ENCODE peak calls at places on chromosomes 6 and 20, in seven cellular contexts. One of them, this sample, is unnamed.

GRCh38 chr20:41101660-41102059 is 35.7 kb upstream of the PLCG1 start:
- DNase-seq in RWPE1: no peak
- DNase-seq in H4: no peak
- DNase-seq in M059J: no peak
- DNase-seq in DMS79: no peak
- DNase-seq in NCI-H1048: no peak
- DNase-seq in stimulated activated naive CD8-positive, alpha-beta T cell treated with anti-CD3 and anti-CD28 coated beads, Interleukin-15, Interleukin-2, amounts not matched to agents 100 U/mL and 50 U/mL, for 24 hours: no peak
- DNase-seq in this sample: no peak

GRCh38 chr6:111759836-111760785 is 113.1 kb downstream of the FYN start:
- DNase-seq in stimulated activated naive CD8-positive, alpha-beta T cell treated with anti-CD3 and anti-CD28 coated beads, Interleukin-15, Interleukin-2, amounts not matched to agents 100 U/mL and 50 U/mL, for 24 hours: peak; percentile 38
- DNase-seq in RWPE1: no peak
- DNase-seq in M059J: no peak
- DNase-seq in NCI-H1048: no peak
- DNase-seq in DMS79: no peak
- DNase-seq in H4: no peak
- DNase-seq in this sample: no peak

GRCh38 chr6:148423601-148424270 is 81.1 kb downstream of the SASH1 start:
- DNase-seq in H4: no peak
- DNase-seq in stimulated activated naive CD8-positive, alpha-beta T cell treated with anti-CD3 and anti-CD28 coated beads, Interleukin-15, Interleukin-2, amounts not matched to agents 100 U/mL and 50 U/mL, for 24 hours: no peak
- DNase-seq in RWPE1: no peak
- DNase-seq in M059J: no peak
- DNase-seq in DMS79: no peak
- DNase-seq in NCI-H1048: no peak
- DNase-seq in this sample: no peak

GRCh38 chr6:168107191-168107940 is 28.4 kb upstream of the FRMD1 start:
- DNase-seq in NCI-H1048: peak; percentile 7
- DNase-seq in RWPE1: no peak
- DNase-seq in DMS79: peak; percentile 28
- DNase-seq in M059J: no peak
- DNase-seq in H4: no peak
- DNase-seq in stimulated activated naive CD8-positive, alpha-beta T cell treated with anti-CD3 and anti-CD28 coated beads, Interleukin-15, Interleukin-2, amounts not matched to agents 100 U/mL and 50 U/mL, for 24 hours: no peak
- DNase-seq in this sample: no peak

GRCh38 chr6:148347076-148348054 is 4.7 kb downstream of the SASH1 start:
- DNase-seq in RWPE1: no peak
- DNase-seq in NCI-H1048: no peak
- DNase-seq in stimulated activated naive CD8-positive, alpha-beta T cell treated with anti-CD3 and anti-CD28 coated beads, Interleukin-15, Interleukin-2, amounts not matched to agents 100 U/mL and 50 U/mL, for 24 hours: no peak
- DNase-seq in DMS79: no peak
- DNase-seq in M059J: no peak
- DNase-seq in H4: no peak
- DNase-seq in this sample: no peak

GRCh38 chr6:157538163-157538562 is 157.2 kb downstream of the ZDHHC14 start:
- DNase-seq in RWPE1: no peak
- DNase-seq in DMS79: no peak
- DNase-seq in H4: no peak
- DNase-seq in NCI-H1048: no peak
- DNase-seq in M059J: no peak
- DNase-seq in stimulated activated naive CD8-positive, alpha-beta T cell treated with anti-CD3 and anti-CD28 coated beads, Interleukin-15, Interleukin-2, amounts not matched to agents 100 U/mL and 50 U/mL, for 24 hours: no peak
- DNase-seq in this sample: no peak

GRCh38 chr20:50625986-50626677 is 65.2 kb downstream of the RIPOR3 start:
- DNase-seq in DMS79: no peak
- DNase-seq in NCI-H1048: no peak
- DNase-seq in RWPE1: no peak
- DNase-seq in H4: peak; percentile 46
- DNase-seq in M059J: peak; percentile 47
- DNase-seq in stimulated activated naive CD8-positive, alpha-beta T cell treated with anti-CD3 and anti-CD28 coated beads, Interleukin-15, Interleukin-2, amounts not matched to agents 100 U/mL and 50 U/mL, for 24 hours: peak; percentile 43
- DNase-seq in this sample: peak; percentile 16

GRCh38 chr6:113879186-113880096 is 22.3 kb downstream of the MARCKS start:
- DNase-seq in M059J: peak; percentile 86
- DNase-seq in stimulated activated naive CD8-positive, alpha-beta T cell treated with anti-CD3 and anti-CD28 coated beads, Interleukin-15, Interleukin-2, amounts not matched to agents 100 U/mL and 50 U/mL, for 24 hours: peak; percentile 6
- DNase-seq in NCI-H1048: peak; percentile 12
- DNase-seq in RWPE1: peak; percentile 73
- DNase-seq in H4: peak; percentile 73
- DNase-seq in DMS79: peak; percentile 62
- DNase-seq in this sample: peak; percentile 81

GRCh38 chr6:165580139-165580538 is 82.9 kb downstream of the PDE10A start:
- DNase-seq in RWPE1: no peak
- DNase-seq in M059J: no peak
- DNase-seq in NCI-H1048: no peak
- DNase-seq in DMS79: no peak
- DNase-seq in stimulated activated naive CD8-positive, alpha-beta T cell treated with anti-CD3 and anti-CD28 coated beads, Interleukin-15, Interleukin-2, amounts not matched to agents 100 U/mL and 50 U/mL, for 24 hours: no peak
- DNase-seq in H4: no peak
- DNase-seq in this sample: peak; percentile 47

GRCh38 chr6:159074866-159075265 is 30.1 kb upstream of the TAGAP start:
- DNase-seq in M059J: no peak
- DNase-seq in DMS79: no peak
- DNase-seq in stimulated activated naive CD8-positive, alpha-beta T cell treated with anti-CD3 and anti-CD28 coated beads, Interleukin-15, Interleukin-2, amounts not matched to agents 100 U/mL and 50 U/mL, for 24 hours: no peak
- DNase-seq in RWPE1: no peak
- DNase-seq in H4: no peak
- DNase-seq in NCI-H1048: no peak
- DNase-seq in this sample: no peak

GRCh38 chr6:106488494-106489369 is 128.2 kb downstream of the CRYBG1 start:
- DNase-seq in NCI-H1048: no peak
- DNase-seq in DMS79: no peak
- DNase-seq in H4: no peak
- DNase-seq in RWPE1: no peak
- DNase-seq in stimulated activated naive CD8-positive, alpha-beta T cell treated with anti-CD3 and anti-CD28 coated beads, Interleukin-15, Interleukin-2, amounts not matched to agents 100 U/mL and 50 U/mL, for 24 hours: no peak
- DNase-seq in M059J: peak; percentile 49
- DNase-seq in this sample: peak; percentile 29

GRCh38 chr6:132764370-132764769 is 6.7 kb upstream of the VNN2 start:
- DNase-seq in M059J: peak; percentile 95
- DNase-seq in RWPE1: peak; percentile 73
- DNase-seq in H4: peak; percentile 47
- DNase-seq in stimulated activated naive CD8-positive, alpha-beta T cell treated with anti-CD3 and anti-CD28 coated beads, Interleukin-15, Interleukin-2, amounts not matched to agents 100 U/mL and 50 U/mL, for 24 hours: no peak
- DNase-seq in DMS79: no peak
- DNase-seq in NCI-H1048: no peak
- DNase-seq in this sample: peak; percentile 97

GRCh38 chr6:79601020-79601609 is 30.0 kb upstream of the SH3BGRL2 start:
- DNase-seq in RWPE1: no peak
- DNase-seq in DMS79: no peak
- DNase-seq in H4: peak; percentile 74
- DNase-seq in NCI-H1048: no peak
- DNase-seq in stimulated activated naive CD8-positive, alpha-beta T cell treated with anti-CD3 and anti-CD28 coated beads, Interleukin-15, Interleukin-2, amounts not matched to agents 100 U/mL and 50 U/mL, for 24 hours: no peak
- DNase-seq in M059J: peak; percentile 89
- DNase-seq in this sample: peak; percentile 77

GRCh38 chr6:80223743-80224212 is 117.3 kb downstream of the BCKDHB start:
- DNase-seq in DMS79: no peak
- DNase-seq in stimulated activated naive CD8-positive, alpha-beta T cell treated with anti-CD3 and anti-CD28 coated beads, Interleukin-15, Interleukin-2, amounts not matched to agents 100 U/mL and 50 U/mL, for 24 hours: no peak
- DNase-seq in NCI-H1048: no peak
- DNase-seq in M059J: peak; percentile 7
- DNase-seq in H4: no peak
- DNase-seq in RWPE1: no peak
- DNase-seq in this sample: no peak

GRCh38 chr6:134316733-134317431 is 1.0 kb downstream of the SGK1 start:
- DNase-seq in M059J: no peak
- DNase-seq in DMS79: peak; percentile 25
- DNase-seq in NCI-H1048: no peak
- DNase-seq in stimulated activated naive CD8-positive, alpha-beta T cell treated with anti-CD3 and anti-CD28 coated beads, Interleukin-15, Interleukin-2, amounts not matched to agents 100 U/mL and 50 U/mL, for 24 hours: no peak
- DNase-seq in H4: no peak
- DNase-seq in RWPE1: no peak
- DNase-seq in this sample: no peak

GRCh38 chr6:147950623-147950987 is 392.0 kb upstream of the SASH1 start:
- DNase-seq in stimulated activated naive CD8-positive, alpha-beta T cell treated with anti-CD3 and anti-CD28 coated beads, Interleukin-15, Interleukin-2, amounts not matched to agents 100 U/mL and 50 U/mL, for 24 hours: no peak
- DNase-seq in NCI-H1048: no peak
- DNase-seq in M059J: peak; percentile 28
- DNase-seq in H4: no peak
- DNase-seq in RWPE1: no peak
- DNase-seq in DMS79: no peak
- DNase-seq in this sample: peak; percentile 27

GRCh38 chr6:25202505-25202904 is 76.7 kb upstream of the CARMIL1 start:
- DNase-seq in DMS79: no peak
- DNase-seq in H4: no peak
- DNase-seq in stimulated activated naive CD8-positive, alpha-beta T cell treated with anti-CD3 and anti-CD28 coated beads, Interleukin-15, Interleukin-2, amounts not matched to agents 100 U/mL and 50 U/mL, for 24 hours: no peak
- DNase-seq in M059J: peak; percentile 76
- DNase-seq in RWPE1: no peak
- DNase-seq in NCI-H1048: no peak
- DNase-seq in this sample: peak; percentile 49

GRCh38 chr6:105484238-105485161 is 81.6 kb upstream of the PREP start:
- DNase-seq in RWPE1: peak; percentile 38
- DNase-seq in NCI-H1048: no peak
- DNase-seq in stimulated activated naive CD8-positive, alpha-beta T cell treated with anti-CD3 and anti-CD28 coated beads, Interleukin-15, Interleukin-2, amounts not matched to agents 100 U/mL and 50 U/mL, for 24 hours: no peak
- DNase-seq in M059J: peak; percentile 81
- DNase-seq in DMS79: peak; percentile 1
- DNase-seq in H4: no peak
- DNase-seq in this sample: peak; percentile 62

GRCh38 chr6:37882724-37883413 is 63.3 kb downstream of the ZFAND3 start:
- DNase-seq in M059J: peak; percentile 88
- DNase-seq in H4: peak; percentile 81
- DNase-seq in RWPE1: no peak
- DNase-seq in stimulated activated naive CD8-positive, alpha-beta T cell treated with anti-CD3 and anti-CD28 coated beads, Interleukin-15, Interleukin-2, amounts not matched to agents 100 U/mL and 50 U/mL, for 24 hours: no peak
- DNase-seq in DMS79: no peak
- DNase-seq in NCI-H1048: no peak
- DNase-seq in this sample: no peak

GRCh38 chr20:24580006-24580405 is 110.6 kb downstream of the SYNDIG1 start:
- DNase-seq in NCI-H1048: no peak
- DNase-seq in stimulated activated naive CD8-positive, alpha-beta T cell treated with anti-CD3 and anti-CD28 coated beads, Interleukin-15, Interleukin-2, amounts not matched to agents 100 U/mL and 50 U/mL, for 24 hours: no peak
- DNase-seq in DMS79: no peak
- DNase-seq in H4: no peak
- DNase-seq in M059J: no peak
- DNase-seq in RWPE1: no peak
- DNase-seq in this sample: no peak

GRCh38 chr6:125871365-125871764 is 80.6 kb downstream of the NCOA7 start:
- DNase-seq in M059J: peak; percentile 61
- DNase-seq in H4: no peak
- DNase-seq in NCI-H1048: no peak
- DNase-seq in stimulated activated naive CD8-positive, alpha-beta T cell treated with anti-CD3 and anti-CD28 coated beads, Interleukin-15, Interleukin-2, amounts not matched to agents 100 U/mL and 50 U/mL, for 24 hours: no peak
- DNase-seq in DMS79: peak; percentile 63
- DNase-seq in RWPE1: no peak
- DNase-seq in this sample: peak; percentile 44

GRCh38 chr6:111709615-111710398 is 104.1 kb upstream of the TRAF3IP2 start:
- DNase-seq in RWPE1: peak; percentile 89
- DNase-seq in H4: peak; percentile 35
- DNase-seq in DMS79: peak; percentile 28
- DNase-seq in M059J: peak; percentile 73
- DNase-seq in stimulated activated naive CD8-positive, alpha-beta T cell treated with anti-CD3 and anti-CD28 coated beads, Interleukin-15, Interleukin-2, amounts not matched to agents 100 U/mL and 50 U/mL, for 24 hours: peak; percentile 52
- DNase-seq in NCI-H1048: peak; percentile 5
- DNase-seq in this sample: peak; percentile 64

GRCh38 chr6:41630069-41630468 is 8.2 kb upstream of the MDFI start:
- DNase-seq in RWPE1: no peak
- DNase-seq in DMS79: no peak
- DNase-seq in NCI-H1048: no peak
- DNase-seq in M059J: peak; percentile 27
- DNase-seq in H4: no peak
- DNase-seq in stimulated activated naive CD8-positive, alpha-beta T cell treated with anti-CD3 and anti-CD28 coated beads, Interleukin-15, Interleukin-2, amounts not matched to agents 100 U/mL and 50 U/mL, for 24 hours: no peak
- DNase-seq in this sample: no peak

GRCh38 chr6:158040051-158040803 is 58.6 kb downstream of the SYNJ2 start:
- DNase-seq in H4: peak; percentile 88
- DNase-seq in RWPE1: peak; percentile 75
- DNase-seq in M059J: peak; percentile 100
- DNase-seq in DMS79: no peak
- DNase-seq in NCI-H1048: no peak
- DNase-seq in stimulated activated naive CD8-positive, alpha-beta T cell treated with anti-CD3 and anti-CD28 coated beads, Interleukin-15, Interleukin-2, amounts not matched to agents 100 U/mL and 50 U/mL, for 24 hours: peak; percentile 32
- DNase-seq in this sample: peak; percentile 84

GRCh38 chr6:11609324-11610071 is 71.9 kb downstream of the TMEM170B start:
- DNase-seq in H4: peak; percentile 93
- DNase-seq in NCI-H1048: no peak
- DNase-seq in DMS79: no peak
- DNase-seq in M059J: peak; percentile 100
- DNase-seq in stimulated activated naive CD8-positive, alpha-beta T cell treated with anti-CD3 and anti-CD28 coated beads, Interleukin-15, Interleukin-2, amounts not matched to agents 100 U/mL and 50 U/mL, for 24 hours: no peak
- DNase-seq in RWPE1: no peak
- DNase-seq in this sample: no peak

GRCh38 chr6:66496659-66497058 is 789.6 kb upstream of the EYS start:
- DNase-seq in H4: peak; percentile 63
- DNase-seq in RWPE1: peak; percentile 13
- DNase-seq in DMS79: no peak
- DNase-seq in M059J: peak; percentile 40
- DNase-seq in NCI-H1048: no peak
- DNase-seq in stimulated activated naive CD8-positive, alpha-beta T cell treated with anti-CD3 and anti-CD28 coated beads, Interleukin-15, Interleukin-2, amounts not matched to agents 100 U/mL and 50 U/mL, for 24 hours: no peak
- DNase-seq in this sample: peak; percentile 14

GRCh38 chr20:13426870-13427269 is 205.8 kb downstream of the ISM1 start:
- DNase-seq in M059J: no peak
- DNase-seq in H4: peak; percentile 34
- DNase-seq in NCI-H1048: no peak
- DNase-seq in RWPE1: no peak
- DNase-seq in DMS79: no peak
- DNase-seq in stimulated activated naive CD8-positive, alpha-beta T cell treated with anti-CD3 and anti-CD28 coated beads, Interleukin-15, Interleukin-2, amounts not matched to agents 100 U/mL and 50 U/mL, for 24 hours: no peak
- DNase-seq in this sample: no peak

GRCh38 chr20:63977392-63978276 is 1.8 kb downstream of the SAMD10 start:
- DNase-seq in H4: no peak
- DNase-seq in NCI-H1048: no peak
- DNase-seq in M059J: peak; percentile 89
- DNase-seq in DMS79: no peak
- DNase-seq in RWPE1: peak; percentile 75
- DNase-seq in stimulated activated naive CD8-positive, alpha-beta T cell treated with anti-CD3 and anti-CD28 coated beads, Interleukin-15, Interleukin-2, amounts not matched to agents 100 U/mL and 50 U/mL, for 24 hours: peak; percentile 70
- DNase-seq in this sample: peak; percentile 73

GRCh38 chr20:36854343-36855240 is 21.3 kb upstream of the TLDC2 start:
- DNase-seq in DMS79: no peak
- DNase-seq in H4: no peak
- DNase-seq in RWPE1: peak; percentile 75
- DNase-seq in M059J: peak; percentile 66
- DNase-seq in stimulated activated naive CD8-positive, alpha-beta T cell treated with anti-CD3 and anti-CD28 coated beads, Interleukin-15, Interleukin-2, amounts not matched to agents 100 U/mL and 50 U/mL, for 24 hours: no peak
- DNase-seq in NCI-H1048: no peak
- DNase-seq in this sample: peak; percentile 59

GRCh38 chr20:52004720-52005119 is 186.9 kb downstream of the ZFP64 start:
- DNase-seq in DMS79: no peak
- DNase-seq in RWPE1: no peak
- DNase-seq in H4: no peak
- DNase-seq in stimulated activated naive CD8-positive, alpha-beta T cell treated with anti-CD3 and anti-CD28 coated beads, Interleukin-15, Interleukin-2, amounts not matched to agents 100 U/mL and 50 U/mL, for 24 hours: no peak
- DNase-seq in NCI-H1048: no peak
- DNase-seq in M059J: no peak
- DNase-seq in this sample: peak; percentile 19

GRCh38 chr6:25601797-25602679 is 50.0 kb upstream of the SCGN start:
- DNase-seq in stimulated activated naive CD8-positive, alpha-beta T cell treated with anti-CD3 and anti-CD28 coated beads, Interleukin-15, Interleukin-2, amounts not matched to agents 100 U/mL and 50 U/mL, for 24 hours: no peak
- DNase-seq in M059J: peak; percentile 65
- DNase-seq in DMS79: no peak
- DNase-seq in NCI-H1048: no peak
- DNase-seq in H4: peak; percentile 35
- DNase-seq in RWPE1: peak; percentile 36
- DNase-seq in this sample: peak; percentile 63

GRCh38 chr6:129635396-129636164 is 74.4 kb downstream of the ARHGAP18 start:
- DNase-seq in DMS79: no peak
- DNase-seq in H4: peak; percentile 38
- DNase-seq in RWPE1: no peak
- DNase-seq in M059J: peak; percentile 84
- DNase-seq in stimulated activated naive CD8-positive, alpha-beta T cell treated with anti-CD3 and anti-CD28 coated beads, Interleukin-15, Interleukin-2, amounts not matched to agents 100 U/mL and 50 U/mL, for 24 hours: no peak
- DNase-seq in NCI-H1048: no peak
- DNase-seq in this sample: no peak

GRCh38 chr20:37911838-37912273 is 8.9 kb downstream of the VSTM2L start:
- DNase-seq in M059J: peak; percentile 38
- DNase-seq in RWPE1: no peak
- DNase-seq in NCI-H1048: no peak
- DNase-seq in stimulated activated naive CD8-positive, alpha-beta T cell treated with anti-CD3 and anti-CD28 coated beads, Interleukin-15, Interleukin-2, amounts not matched to agents 100 U/mL and 50 U/mL, for 24 hours: no peak
- DNase-seq in H4: peak; percentile 48
- DNase-seq in DMS79: no peak
- DNase-seq in this sample: peak; percentile 45